ENCODE peak calls at places on chromosomes 4 and X, in nine cellular contexts. M is A549, B is neural crest cell, L is GM13976, S is astrocyte of the spinal cord, Z is cardiac muscle cell, D is endothelial cell, E is tibial artery, U is ovary. Q is an unnamed sample.

GRCh38 chr4:4446434-4446833 is 59.5 kb downstream of the NSG1 start:
- DNase-seq in M (no peak), B (no peak), L (no peak), S (no peak), Z (no peak), D (no peak), E (no peak), U (no peak), Q (no peak)

GRCh38 chr4:121876070-121876469 is 5.8 kb upstream of the BBS7 start:
- DNase-seq in M (no peak), B (no peak), L (no peak), S (no peak), Z (no peak), D (no peak), E (no peak), U (no peak), Q (no peak)

GRCh38 chr4:3413675-3414420 is 27.9 kb upstream of the HGFAC start:
- DNase-seq in M (no peak), B (peak), L (no peak), S (no peak), Z (no peak), D (no peak), E (no peak), U (peak), Q (no peak)

GRCh38 chr4:47451657-47452056 is 11.8 kb downstream of the COMMD8 start:
- DNase-seq in M (no peak), B (no peak), L (no peak), S (no peak), Z (no peak), D (no peak), E (no peak), U (no peak), Q (no peak)

GRCh38 chr4:102614801-102615200 is 113.6 kb downstream of the NFKB1 start:
- DNase-seq in M (no peak), B (no peak), L (no peak), S (no peak), Z (no peak), D (no peak), E (no peak), U (no peak), Q (no peak)

GRCh38 chr4:81606166-81606565 is 134.5 kb upstream of the RASGEF1B start:
- DNase-seq in M (no peak), B (no peak), L (no peak), S (no peak), Z (no peak), D (no peak), E (no peak), U (no peak), Q (no peak)

GRCh38 chr4:80125252-80126177 is 52.5 kb upstream of the ANTXR2 start:
- DNase-seq in M (no peak), B (no peak), L (no peak), S (peak), Z (peak), D (peak), E (no peak), U (no peak), Q (peak)

GRCh38 chrX:26778320-26778888 is 562.4 kb downstream of the MAGEB5 start:
- DNase-seq in M (no peak), B (no peak), L (no peak), S (peak), Z (no peak), D (no peak), E (no peak), U (no peak), Q (peak)

GRCh38 chr4:2879026-2879425 is 35.4 kb downstream of the ADD1 start:
- DNase-seq in M (no peak), B (no peak), L (no peak), S (no peak), Z (no peak), D (no peak), E (no peak), U (no peak), Q (no peak)

GRCh38 chrX:120316587-120317283 is 5.5 kb upstream of the TMEM255A start:
- DNase-seq in M (no peak), B (no peak), L (no peak), S (peak), Z (no peak), D (no peak), E (no peak), U (no peak), Q (peak)

DNA sequence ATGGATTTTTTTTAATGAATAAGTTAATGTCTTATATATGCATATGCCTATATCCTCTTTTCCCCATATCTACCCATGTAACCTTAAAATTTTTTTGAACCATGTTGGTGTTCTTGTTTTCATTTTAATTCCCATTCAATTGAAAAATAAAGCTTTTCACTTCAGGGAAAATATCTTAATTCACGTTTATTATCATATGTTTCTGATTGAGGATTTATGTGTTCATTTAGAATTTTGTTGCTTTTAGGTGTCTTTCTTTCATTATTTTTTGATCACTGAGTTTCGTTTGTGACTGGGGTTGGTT is 29.1 kb downstream of the HADH start:
- DNase-seq in M (no peak), B (no peak), L (no peak), S (no peak), Z (no peak), D (no peak), E (no peak), U (no peak), Q (no peak)
- TF ChIP-seq CTCF in M (no peak), B (peak), L (no peak), S (no peak), Z (no peak), D (peak), E (no peak), U (no peak), Q (no peak)

DNA sequence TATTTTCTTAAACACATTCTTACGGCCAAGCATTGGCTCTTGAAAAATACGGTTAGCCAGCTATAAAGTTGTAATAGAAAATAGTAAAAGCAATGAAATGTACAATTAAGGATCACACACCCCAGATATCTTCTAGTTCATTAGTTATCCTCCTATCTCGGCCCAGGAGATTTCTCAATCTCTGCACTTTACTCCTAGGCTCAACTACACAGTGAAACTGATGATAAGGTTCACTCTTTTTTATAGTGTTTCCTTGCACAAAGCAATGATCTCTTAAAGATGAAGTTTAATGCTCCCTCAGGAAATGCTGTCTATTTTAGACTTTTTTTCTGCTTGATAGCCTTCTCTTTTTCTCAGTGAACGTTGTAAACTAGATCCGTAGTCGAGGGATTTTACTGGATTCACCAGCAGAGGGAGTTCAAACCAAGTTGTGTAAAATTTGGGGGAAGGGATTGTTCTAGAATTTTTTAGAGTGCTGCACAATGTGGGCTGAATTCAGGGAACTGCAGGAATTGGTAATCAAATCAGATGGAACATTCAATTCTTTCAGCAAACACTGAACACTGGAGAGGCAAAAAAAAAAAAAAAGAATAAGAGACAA is 269.5 kb downstream of the GBA3 start:
- DNase-seq in M (no peak), B (peak), L (no peak), S (peak), Z (peak), D (peak), E (no peak), U (no peak), Q (peak)
- TF ChIP-seq CTCF in M (peak), B (peak), L (no peak), S (peak), Z (peak), D (peak), E (no peak), U (no peak), Q (peak)

GRCh38 chr4:95059630-95060029 is 301.9 kb downstream of the BMPR1B start:
- DNase-seq in M (no peak), B (no peak), L (no peak), S (peak), Z (no peak), D (no peak), E (no peak), U (no peak), Q (peak)
- TF ChIP-seq CTCF in M (no peak), B (no peak), L (no peak), S (no peak), Z (no peak), D (no peak), E (no peak), U (no peak), Q (no peak)

GRCh38 chr4:602559-602942 is 22.8 kb upstream of the PDE6B start:
- DNase-seq in M (no peak), B (peak), L (peak), S (no peak), Z (peak), D (peak), E (no peak), U (no peak), Q (peak)
- TF ChIP-seq CTCF in M (no peak), B (peak), L (peak), S (no peak), Z (peak), D (peak), E (no peak), U (no peak), Q (peak)

DNA sequence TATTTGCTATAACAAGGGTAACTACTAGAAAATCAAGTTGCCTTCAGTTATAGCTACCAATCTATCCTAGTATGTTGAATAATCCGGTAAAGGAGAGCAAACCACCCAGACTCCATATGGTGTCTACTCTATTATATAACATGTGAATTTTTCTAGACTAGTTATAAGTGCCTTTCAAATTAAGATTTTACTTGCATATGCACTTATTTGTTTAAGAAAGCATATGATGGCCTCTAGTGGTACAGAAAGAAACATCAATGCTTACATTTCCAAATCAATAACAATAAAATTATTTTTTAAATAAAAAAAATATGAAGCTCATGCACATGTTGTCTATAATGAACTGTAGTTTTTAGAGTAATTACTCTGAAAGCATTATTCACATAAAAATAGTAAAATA is 1516.4 kb upstream of the PABPC4L start:
- DNase-seq in M (no peak), B (no peak), L (no peak), S (peak), Z (no peak), D (no peak), E (no peak), U (no peak), Q (peak)
- TF ChIP-seq CTCF in M (no peak), B (peak), L (no peak), S (no peak), Z (no peak), D (no peak), E (no peak), U (no peak), Q (no peak)

GRCh38 chrX:29530520-29530919 is 684.8 kb upstream of the MAGEB2 start:
- DNase-seq in M (no peak), B (no peak), L (no peak), S (peak), Z (no peak), D (no peak), E (no peak), U (no peak), Q (peak)
- TF ChIP-seq CTCF in M (no peak), B (no peak), L (no peak), S (no peak), Z (no peak), D (no peak), E (no peak), U (no peak), Q (no peak)

Q was measured in MCF 10A.